ENCODE peak calls at places on chromosomes 11 and 22, in five cellular contexts. A, L, P, M and Y are unnamed samples.

GRCh38 chr11:77154381-77155081 is 26.5 kb downstream of the MYO7A start:
- DNase-seq in P (no peak), A (no peak), L (no peak), M (no peak), Y (no peak)

GRCh38 chr11:47453365-47453764 is 4.4 kb upstream of the RAPSN start:
- DNase-seq in L (no peak), A (no peak), M (no peak), P (no peak), Y (no peak)

GRCh38 chr11:93905384-93905783 is 55.0 kb upstream of the VSTM5 start:
- DNase-seq in M (peak), P (no peak), L (peak), A (no peak), Y (no peak)

GRCh38 chr11:93952082-93952780 is 68.9 kb upstream of the HEPHL1 start:
- DNase-seq in L (no peak), P (no peak), M (no peak), A (no peak), Y (no peak)

GRCh38 chr22:17319541-17319940 is 49.7 kb upstream of the CECR2 start:
- DNase-seq in A (no peak), P (peak), M (no peak), L (no peak), Y (peak)

GRCh38 chr11:36425593-36426206 is 84.4 kb downstream of the TRAF6 start:
- DNase-seq in L (no peak), P (no peak), A (no peak), M (peak), Y (no peak)

GRCh38 chr11:32081129-32081641 is 9.7 kb upstream of the RCN1 start:
- DNase-seq in M (peak), L (peak), A (no peak), P (no peak), Y (peak)

GRCh38 chr22:20867179-20868099 is 8.6 kb downstream of the SNAP29 start:
- DNase-seq in A (peak), M (peak), L (no peak), P (no peak), Y (no peak)

GRCh38 chr11:75554258-75555022 is 7.6 kb upstream of the SERPINH1 start:
- DNase-seq in L (no peak), P (peak), M (peak), A (no peak), Y (peak)

GRCh38 chr11:48006301-48006992 is 26.1 kb downstream of the PTPRJ start:
- DNase-seq in L (peak), P (no peak), M (peak), A (no peak), Y (no peak)

GRCh38 chr11:59173080-59173963 is 1.4 kb downstream of the DTX4 start:
- DNase-seq in L (no peak), P (peak), M (no peak), A (peak), Y (peak)

GRCh38 chr11:16184588-16184987 is 171.8 kb downstream of the SOX6 start:
- DNase-seq in A (no peak), M (peak), P (no peak), L (peak), Y (no peak)

GRCh38 chr11:76510060-76511047 is 65.5 kb downstream of the EMSY start:
- DNase-seq in P (no peak), M (no peak), L (no peak), A (no peak), Y (no peak)

GRCh38 chr11:121586727-121587126 is 134.0 kb upstream of the SORL1-AS1 start:
- DNase-seq in A (no peak), L (no peak), M (no peak), P (no peak), Y (no peak)

GRCh38 chr11:112806256-112806655 is 155.0 kb upstream of the NCAM1 start:
- DNase-seq in P (no peak), A (no peak), M (no peak), L (no peak), Y (no peak)

GRCh38 chr11:36155770-36156485 is 133.3 kb downstream of the COMMD9 start:
- DNase-seq in M (peak), A (no peak), L (peak), P (no peak), Y (no peak)

GRCh38 chr11:114173836-114174235 is 114.3 kb downstream of the ZBTB16 start:
- DNase-seq in A (no peak), M (no peak), P (no peak), L (no peak), Y (no peak)

GRCh38 chr11:10438451-10438850 is 16.6 kb upstream of the AMPD3 start:
- DNase-seq in L (no peak), A (no peak), P (no peak), M (no peak), Y (no peak)

GRCh38 chr11:134578807-134579708 is 167.0 kb upstream of the B3GAT1 start:
- DNase-seq in A (peak), M (no peak), L (no peak), P (no peak), Y (no peak)

GRCh38 chr22:19599626-19600243 is 75.5 kb upstream of the CLDN5 start:
- DNase-seq in M (no peak), L (peak), A (no peak), P (no peak), Y (no peak)

GRCh38 chr11:111526501-111526900 is 11.9 kb downstream of the HOATZ start:
- DNase-seq in M (peak), L (peak), A (no peak), P (no peak), Y (no peak)

GRCh38 chr22:45918455-45919370 is 58.2 kb downstream of the WNT7B start:
- DNase-seq in L (peak), M (no peak), P (no peak), A (no peak), Y (no peak)

GRCh38 chr11:65978391-65979238 is 17.1 kb downstream of the SART1 start:
- DNase-seq in P (no peak), M (no peak), A (no peak), L (no peak), Y (no peak)

GRCh38 chr11:79312591-79313267 is 128.1 kb downstream of the TENM4 start:
- DNase-seq in L (no peak), P (no peak), M (peak), A (no peak), Y (no peak)

GRCh38 chr11:8311366-8311765 is 47.7 kb upstream of the LMO1 start:
- DNase-seq in M (no peak), L (no peak), A (no peak), P (no peak), Y (no peak)

GRCh38 chr11:44611687-44612437 is 46.4 kb downstream of the CD82 start:
- DNase-seq in A (no peak), L (no peak), P (no peak), M (no peak), Y (no peak)

GRCh38 chr22:45468872-45469572 is 33.7 kb upstream of the FBLN1 start:
- DNase-seq in A (no peak), L (peak), M (peak), P (no peak), Y (no peak)

GRCh38 chr11:122668562-122669090 is 13.1 kb downstream of the UBASH3B start:
- DNase-seq in L (peak), A (no peak), P (no peak), M (peak), Y (no peak)

GRCh38 chr22:22396741-22397291 is 111.7 kb downstream of the ZNF280B start:
- DNase-seq in P (no peak), A (no peak), L (no peak), M (no peak), Y (no peak)

GRCh38 chr11:72418834-72419560 is 15.3 kb downstream of the CLPB start:
- DNase-seq in L (no peak), A (no peak), P (no peak), M (no peak), Y (no peak)

GRCh38 chr11:6259638-6260019 is at the start of gene CCKBR:
- DNase-seq in P (peak), M (no peak), L (no peak), A (peak), Y (peak)

GRCh38 chr22:23268139-23268712 is 87.9 kb downstream of the BCR start:
- DNase-seq in P (no peak), M (no peak), L (no peak), A (no peak), Y (no peak)

GRCh38 chr22:30073743-30074142 is 6.5 kb upstream of the HORMAD2 start:
- DNase-seq in L (no peak), M (no peak), A (no peak), P (no peak), Y (no peak)

GRCh38 chr11:117830072-117830471 is 5.5 kb upstream of the FXYD2 start:
- DNase-seq in A (no peak), L (no peak), P (no peak), M (no peak), Y (peak)

GRCh38 chr11:41486436-41486835 is 27.0 kb upstream of the LRRC4C start:
- DNase-seq in A (no peak), P (no peak), M (no peak), L (peak), Y (no peak)

GRCh38 chr22:50577987-50578775 is at the start of gene CPT1B:
- DNase-seq in A (no peak), P (no peak), M (peak), L (no peak), Y (peak)
- TF ChIP-seq CTCF in A (no peak), P (no peak), M (no peak), L (no peak), Y (no peak)

GRCh38 chr11:67440229-67441081 is 2.8 kb downstream of the CORO1B start:
- DNase-seq in M (no peak), A (no peak), P (no peak), L (no peak), Y (no peak)

GRCh38 chr11:67438121-67438902 is 830 bp upstream of the PTPRCAP start:
- DNase-seq in L (no peak), A (no peak), M (no peak), P (no peak), Y (peak)

GRCh38 chr11:67441082-67441683 is 2.1 kb downstream of the CORO1B start:
- DNase-seq in M (no peak), P (no peak), A (no peak), L (no peak), Y (no peak)

GRCh38 chr11:67441731-67442401 is 1.4 kb downstream of the CORO1B start:
- DNase-seq in A (no peak), P (no peak), M (no peak), L (no peak), Y (no peak)

GRCh38 chr11:67439321-67440228 is 2.1 kb upstream of the PTPRCAP start:
- DNase-seq in P (no peak), A (no peak), L (peak), M (peak), Y (no peak)
- TF ChIP-seq CTCF in P (no peak), A (no peak), L (peak), M (peak), Y (no peak)

DNA sequence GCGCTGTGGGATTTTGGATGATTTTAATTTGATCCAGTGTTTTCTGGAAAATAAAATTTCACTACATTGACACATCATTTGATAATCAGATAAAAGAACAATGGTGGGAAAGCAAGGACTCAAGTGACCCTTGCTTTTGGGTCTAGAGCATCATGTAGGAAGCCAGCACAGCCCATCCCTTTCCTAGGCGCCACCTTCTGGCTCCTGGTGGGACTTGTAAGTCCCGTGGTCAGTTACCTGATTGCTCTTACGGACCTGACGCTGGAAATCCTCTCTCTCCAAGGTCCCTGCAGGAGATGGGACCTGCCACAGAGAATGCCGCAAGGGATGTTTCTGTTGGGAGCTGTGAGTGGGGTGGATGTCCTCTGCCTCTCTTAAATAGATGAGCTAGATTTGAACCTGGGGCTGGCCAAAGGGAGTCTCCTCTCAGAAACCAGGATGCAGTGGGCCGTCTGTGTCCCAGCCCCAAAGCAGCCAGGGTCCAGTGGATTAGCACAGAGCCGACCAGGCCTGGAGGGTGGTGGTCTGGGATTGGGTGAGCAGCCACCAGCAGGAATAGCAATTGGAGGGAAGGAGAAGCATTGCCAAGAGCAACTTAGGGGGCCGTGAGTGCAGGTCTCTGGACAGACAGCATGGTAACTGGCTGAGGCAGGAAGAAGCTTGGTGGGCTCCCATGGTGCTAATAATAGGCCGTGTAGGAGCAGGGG is 21.7 kb downstream of the TIMP3 start:
- DNase-seq in M (no peak), L (peak), A (peak), P (peak), Y (peak)
- TF ChIP-seq CTCF in M (peak), L (peak), A (peak), P (peak), Y (peak)

DNA sequence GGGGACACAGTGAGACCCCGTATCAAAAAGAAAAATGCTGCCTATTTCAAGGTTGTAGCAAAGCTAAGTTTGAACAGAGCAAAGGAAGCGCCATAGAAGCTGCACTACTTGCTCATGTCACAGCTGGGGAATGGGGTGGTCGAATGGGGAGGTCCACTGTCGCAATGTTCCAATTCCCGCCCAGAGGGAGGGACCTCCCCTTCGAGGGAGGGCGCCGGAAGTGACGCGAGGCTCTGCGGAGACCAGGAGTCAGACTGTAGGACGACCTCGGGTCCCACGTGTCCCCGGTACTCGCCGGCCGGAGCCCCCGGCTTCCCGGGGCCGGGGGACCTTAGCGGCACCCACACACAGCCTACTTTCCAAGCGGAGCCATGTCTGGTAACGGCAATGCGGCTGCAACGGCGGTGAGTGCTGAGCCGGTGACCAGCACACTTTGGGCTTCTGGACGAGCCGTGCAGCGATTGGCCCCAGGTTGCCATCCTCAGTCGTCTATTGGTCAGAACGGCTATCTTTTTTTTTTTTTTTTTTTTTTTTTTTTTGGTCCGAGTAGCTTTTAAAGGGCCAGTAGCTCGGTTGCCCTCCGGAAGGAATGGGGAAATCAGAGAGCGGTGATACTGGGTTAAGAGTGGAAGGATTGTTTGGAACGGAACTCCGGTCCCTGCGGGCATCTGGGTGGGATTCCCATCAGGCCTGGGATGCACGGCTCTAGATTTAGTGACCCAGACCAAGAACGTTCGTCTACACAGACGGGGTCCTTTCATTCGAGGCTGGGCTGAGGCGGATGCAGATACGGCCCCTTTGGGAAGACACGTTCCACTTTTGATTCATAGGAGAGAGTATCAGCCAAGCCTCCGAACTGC is at the start of gene HMBS:
- DNase-seq in A (peak), M (peak), L (peak), P (peak), Y (peak)
- TF ChIP-seq CTCF in A (no peak), M (no peak), L (no peak), P (no peak), Y (no peak)

DNA sequence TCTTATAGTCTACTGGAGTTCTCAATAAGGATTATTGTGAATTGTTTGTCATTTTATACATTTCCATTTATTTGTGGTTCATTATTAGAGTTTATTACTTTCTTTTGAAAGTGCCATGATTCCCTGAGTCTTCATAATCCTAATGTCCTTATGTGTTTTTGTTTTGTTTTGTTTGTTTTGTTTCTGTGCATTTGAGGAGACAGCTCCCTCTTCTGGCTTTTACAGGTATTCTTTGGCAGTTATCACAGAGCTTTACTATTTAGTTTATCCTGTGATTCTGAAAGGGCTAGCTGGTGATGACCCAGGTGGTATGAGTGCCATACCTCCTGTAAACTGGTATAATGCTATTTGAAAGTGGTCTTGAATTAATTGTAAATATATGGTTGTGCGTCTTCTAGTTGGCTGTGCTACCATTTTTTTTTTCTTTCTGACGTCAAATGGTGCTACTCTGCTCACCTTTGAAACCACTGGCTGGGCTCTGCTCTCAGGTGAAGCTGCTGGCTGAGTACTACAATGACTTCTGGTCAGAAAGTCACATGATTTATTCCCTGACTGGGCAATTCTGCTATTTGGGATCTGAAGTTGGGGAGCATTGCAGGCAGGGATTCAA is 751.2 kb downstream of the JRKL start:
- DNase-seq in M (peak), L (peak), P (no peak), A (peak), Y (no peak)
- TF ChIP-seq CTCF in M (peak), L (peak), P (peak), A (peak), Y (peak)

GRCh38 chr11:2566223-2567025 is 121.6 kb downstream of the KCNQ1 start:
- DNase-seq in A (no peak), M (peak), P (no peak), L (no peak), Y (peak)
- TF ChIP-seq CTCF in A (no peak), M (no peak), P (no peak), L (no peak), Y (no peak)

GRCh38 chr11:850777-851762 is 8.4 kb downstream of the TSPAN4 start:
- DNase-seq in A (no peak), P (no peak), M (no peak), L (no peak), Y (peak)
- TF ChIP-seq CTCF in A (no peak), P (no peak), M (no peak), L (peak), Y (no peak)